ENCODE peak calls at places on chromosomes 11 and 22, in eight cellular contexts. X is astrocyte; W is cardiac muscle cell; A is Peyer's patch; U is AG04450; C is pancreas; O is effector memory CD4-positive, alpha-beta T cell; T is sigmoid colon. D is an unnamed sample.

GRCh38 chr11:29485641-29486040 is 531.2 kb downstream of the KCNA4 start:
- DNase-seq in X (no peak), W (no peak), A (no peak), U (no peak), C (no peak), O (no peak), T (no peak), D (no peak)

GRCh38 chr11:2516276-2517015 is 71.6 kb downstream of the KCNQ1 start:
- DNase-seq in X (no peak), W (no peak), A (peak; percentile 29), U (no peak), C (no peak), O (no peak), T (no peak), D (no peak)

GRCh38 chr11:87473174-87473573 is 435.4 kb downstream of the TMEM135 start:
- DNase-seq in X (peak; percentile 97), W (no peak), A (no peak), U (peak; percentile 87), C (no peak), O (no peak), T (no peak), D (peak; percentile 91)

GRCh38 chr11:70270104-70270876 is at the start of gene PPFIA1:
- DNase-seq in X (peak; percentile 79), W (peak; percentile 95), A (peak; percentile 98), U (peak; percentile 72), C (peak; percentile 96), O (peak; percentile 92), T (peak; percentile 97), D (peak; percentile 92)

GRCh38 chr22:37496651-37497599 is 10.7 kb upstream of the MFNG start:
- DNase-seq in X (peak; percentile 97), W (peak; percentile 91), A (no peak), U (peak; percentile 71), C (no peak), O (no peak), T (no peak), D (peak; percentile 76)

GRCh38 chr11:81658722-81659121 is 1074.9 kb downstream of the FAM181B start:
- DNase-seq in X (no peak), W (peak; percentile 17), A (no peak), U (no peak), C (peak; percentile 12), O (no peak), T (no peak), D (no peak)

GRCh38 chr11:2770556-2771301 is 70.9 kb upstream of the KCNQ1OT1 start:
- DNase-seq in X (no peak), W (no peak), A (peak; percentile 30), U (no peak), C (peak; percentile 7), O (no peak), T (peak; percentile 58), D (no peak)

GRCh38 chr11:75435571-75435925 is 2.5 kb upstream of the KLHL35 start:
- DNase-seq in X (no peak), W (no peak), A (no peak), U (no peak), C (no peak), O (no peak), T (no peak), D (no peak)

GRCh38 chr11:61747389-61748285 is 4.8 kb upstream of the MYRF start:
- DNase-seq in X (peak; percentile 29), W (peak; percentile 83), A (peak; percentile 88), U (no peak), C (peak; percentile 86), O (peak; percentile 5), T (peak; percentile 86), D (peak; percentile 66)

GRCh38 chr11:88146106-88146505 is 29.1 kb downstream of the RAB38 start:
- DNase-seq in X (no peak), W (no peak), A (no peak), U (no peak), C (no peak), O (no peak), T (no peak), D (no peak)

GRCh38 chr11:44920451-44920850 is 30.2 kb downstream of the TP53I11 start:
- DNase-seq in X (no peak), W (no peak), A (no peak), U (no peak), C (no peak), O (no peak), T (no peak), D (no peak)
- H3K4me3 ChIP-seq in X (no peak overlapping the region), W (no peak overlapping the region), A (no peak overlapping the region), U (no peak overlapping the region), C (no peak overlapping the region), O (no peak overlapping the region), T (no peak overlapping the region), D (no peak overlapping the region)

GRCh38 chr22:49079027-49079725 is 748.5 kb downstream of the BRD1 start:
- DNase-seq in X (no peak), W (no peak), A (no peak), U (no peak), C (no peak), O (no peak), T (peak; percentile 32), D (no peak)
- H3K27me3 ChIP-seq in X (no peaks in the 10 kb centered on the region), W (peaks cover 5% of the 10 kb centered on the region), A (no peaks in the 10 kb centered on the region), U (no peaks in the 10 kb centered on the region), C (no peaks in the 10 kb centered on the region), O (no peaks in the 10 kb centered on the region), T (peaks cover 11% of the 10 kb centered on the region), D (no peaks in the 10 kb centered on the region)

DNA sequence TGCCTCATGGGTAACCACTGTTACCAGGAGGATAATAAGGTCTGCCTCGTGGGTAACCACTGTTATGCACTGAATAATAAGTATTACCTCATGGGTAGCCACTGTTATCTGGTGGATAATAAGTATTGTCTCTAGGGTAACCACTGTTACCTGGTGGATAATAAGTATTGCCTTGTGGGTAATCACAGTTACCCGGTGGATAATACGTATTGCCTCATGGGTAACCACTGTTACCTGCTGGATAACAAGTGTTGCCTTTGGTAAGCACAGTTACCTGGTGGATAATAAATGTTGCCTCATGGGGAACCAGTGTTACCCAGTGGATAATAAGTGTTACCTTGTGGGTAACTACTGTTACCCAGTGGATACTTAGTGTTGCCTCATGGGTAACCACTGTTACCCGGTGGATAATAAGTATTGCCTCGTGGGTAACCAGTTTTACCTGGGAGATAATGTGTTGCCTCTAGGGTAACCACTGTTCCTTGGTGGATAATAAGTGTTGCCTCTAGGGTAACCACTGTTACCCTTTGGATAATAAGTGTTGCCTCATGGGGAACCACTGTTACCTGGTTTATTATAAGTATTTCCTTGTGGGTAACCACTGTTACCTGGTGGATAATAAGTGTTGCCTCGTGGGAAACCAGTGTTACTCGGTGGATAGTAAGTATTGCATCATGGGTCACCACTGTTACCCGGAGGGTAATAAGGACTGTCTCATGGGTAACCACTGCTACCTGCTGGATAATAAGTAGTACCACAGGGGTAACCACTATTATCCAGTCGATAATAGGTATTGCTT is 10.6 kb upstream of the NXPE4 start:
- DNase-seq in X (no peak), W (peak; percentile 37), A (no peak), U (no peak), C (no peak), O (no peak), T (no peak), D (no peak)
- H3K9me3 ChIP-seq in X (peaks cover 6% of the 10 kb centered on the region), W (peaks cover 3% of the 10 kb centered on the region), A (no peaks in the 10 kb centered on the region), U (no peaks in the 10 kb centered on the region), C (no peaks in the 10 kb centered on the region), O (no peaks in the 10 kb centered on the region), T (no peaks in the 10 kb centered on the region), D (no peaks in the 10 kb centered on the region)

GRCh38 chr11:73186294-73186850 is 31.7 kb upstream of the P2RY2 start:
- DNase-seq in X (no peak), W (no peak), A (peak; percentile 43), U (no peak), C (no peak), O (no peak), T (peak; percentile 32), D (no peak)
- H3K4me3 ChIP-seq in X (no peak overlapping the region), W (no peak overlapping the region), A (no peak overlapping the region), U (no peak overlapping the region), C (no peak overlapping the region), O (no peak overlapping the region), T (no peak overlapping the region), D (no peak overlapping the region)

DNA sequence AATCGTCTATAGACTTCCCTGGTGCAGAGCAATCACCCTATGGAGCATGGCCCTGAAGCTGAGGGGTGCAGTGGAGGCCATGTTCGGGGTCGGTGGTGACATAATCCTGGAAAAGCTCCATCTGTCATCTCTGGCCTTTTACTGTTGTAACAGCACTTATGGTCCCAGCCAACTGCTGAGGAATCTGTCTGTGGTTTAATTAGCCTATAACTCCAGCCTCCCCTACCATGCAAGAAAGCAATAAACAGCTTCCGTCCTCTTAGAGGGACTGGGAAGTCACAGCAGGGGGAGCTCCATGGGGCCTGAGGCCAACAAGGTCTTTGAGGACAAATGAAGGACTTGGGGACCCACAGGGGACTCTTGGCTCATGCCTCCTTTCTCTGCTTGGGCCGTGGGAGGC is 159.1 kb upstream of the NECTIN1 start:
- DNase-seq in X (no peak), W (no peak), A (no peak), U (no peak), C (no peak), O (no peak), T (no peak), D (no peak)
- H3K27me3 ChIP-seq in X (peaks cover 13% of the 10 kb centered on the region), W (no peaks in the 10 kb centered on the region), A (no peaks in the 10 kb centered on the region), U (peaks cover 18% of the 10 kb centered on the region), C (no peaks in the 10 kb centered on the region), O (no peaks in the 10 kb centered on the region), T (peaks cover 4% of the 10 kb centered on the region), D (peaks cover 2% of the 10 kb centered on the region)

GRCh38 chr22:47435826-47436225 is 673.4 kb downstream of the TBC1D22A start:
- DNase-seq in X (no peak), W (no peak), A (no peak), U (no peak), C (no peak), O (no peak), T (no peak), D (no peak)

GRCh38 chr22:47442821-47443220 is 680.4 kb downstream of the TBC1D22A start:
- DNase-seq in X (no peak), W (no peak), A (no peak), U (no peak), C (no peak), O (no peak), T (peak; percentile 24), D (no peak)

GRCh38 chr22:47437636-47438035 is 675.2 kb downstream of the TBC1D22A start:
- DNase-seq in X (no peak), W (no peak), A (no peak), U (no peak), C (no peak), O (no peak), T (no peak), D (no peak)

GRCh38 chr22:47437110-47437509 is 674.7 kb downstream of the TBC1D22A start:
- DNase-seq in X (no peak), W (no peak), A (no peak), U (no peak), C (no peak), O (no peak), T (no peak), D (no peak)

GRCh38 chr22:47439643-47440265 is 677.3 kb downstream of the TBC1D22A start:
- DNase-seq in X (no peak), W (no peak), A (no peak), U (no peak), C (no peak), O (no peak), T (peak; percentile 15), D (no peak)
- H3K9me3 ChIP-seq in X (peaks cover 8% of the 10 kb centered on the region), W (no peaks in the 10 kb centered on the region), A (no peaks in the 10 kb centered on the region), U (peaks cover 17% of the 10 kb centered on the region), C (no peaks in the 10 kb centered on the region), O (peaks cover 6% of the 10 kb centered on the region), T (no peaks in the 10 kb centered on the region), D (no peaks in the 10 kb centered on the region)